ENCODE peak calls at places on chromosomes 7 and 10, in six cellular contexts. M, H, K, A, V and N are unnamed samples.

GRCh38 chr10:16155761-16156322 is 281.0 kb upstream of the PTER start:
- DNase-seq in V (peak), A (no peak), K (no peak), H (no peak), M (peak), N (no peak)

GRCh38 chr10:16720812-16721211 is 96.4 kb downstream of the RSU1 start:
- DNase-seq in H (no peak), V (no peak), M (no peak), A (no peak), K (no peak), N (no peak)

GRCh38 chr7:25454562-25455031 is 226.3 kb upstream of the NPVF start:
- DNase-seq in V (no peak), K (no peak), H (no peak), A (no peak), M (no peak), N (no peak)

GRCh38 chr10:132925071-132925561 is 17.3 kb downstream of the CFAP46 start:
- DNase-seq in V (no peak), H (peak), M (no peak), A (no peak), K (no peak), N (no peak)

GRCh38 chr7:47291461-47292051 is 290.4 kb downstream of the TNS3 start:
- DNase-seq in A (peak), V (no peak), H (no peak), K (peak), M (no peak), N (no peak)

GRCh38 chr10:102656791-102657371 is 12.6 kb downstream of the TRIM8 start:
- DNase-seq in M (no peak), A (no peak), V (no peak), K (no peak), H (no peak), N (no peak)

GRCh38 chr7:51292596-51292995 is 24.0 kb downstream of the COBL start:
- DNase-seq in H (no peak), V (no peak), A (no peak), M (peak), K (no peak), N (no peak)

GRCh38 chr10:87505366-87506113 is 847 bp downstream of the MINPP1 start:
- DNase-seq in A (peak), H (peak), V (peak), M (peak), K (peak), N (no peak)

GRCh38 chr7:106775552-106775936 is 89.5 kb upstream of the PIK3CG start:
- DNase-seq in A (no peak), V (no peak), K (peak), M (no peak), H (no peak), N (no peak)

GRCh38 chr10:37712489-37713131 is 144.8 kb downstream of the ZNF248 start:
- DNase-seq in V (no peak), K (no peak), A (no peak), M (peak), H (no peak), N (no peak)

GRCh38 chr10:118721005-118721876 is 33.5 kb downstream of the CACUL1 start:
- DNase-seq in H (no peak), K (peak), V (no peak), A (peak), M (peak), N (no peak)

GRCh38 chr7:135664046-135664589 is 1.8 kb downstream of the STMP1 start:
- DNase-seq in A (no peak), H (no peak), K (no peak), V (no peak), M (no peak), N (no peak)

GRCh38 chr10:69874464-69874863 is 72.8 kb downstream of the COL13A1 start:
- DNase-seq in A (no peak), M (no peak), K (peak), H (no peak), V (no peak), N (no peak)
- TF ChIP-seq CTCF in A (no peak), M (no peak), K (peak), H (no peak), V (no peak), N (no peak)

GRCh38 chr7:2661602-2662272 is 26.3 kb upstream of the AMZ1 start:
- DNase-seq in V (peak), H (no peak), M (no peak), K (no peak), A (no peak), N (no peak)
- TF ChIP-seq CTCF in V (peak), H (peak), M (peak), K (no peak), A (no peak), N (peak)

GRCh38 chr7:107943018-107943417 is 52.0 kb downstream of the DLD start:
- DNase-seq in V (no peak), A (no peak), K (no peak), M (no peak), H (no peak), N (no peak)
- TF ChIP-seq CTCF in V (no peak), A (no peak), K (no peak), M (no peak), H (no peak), N (no peak)

GRCh38 chr7:33421384-33421783 is 292.0 kb downstream of the BBS9 start:
- DNase-seq in A (no peak), H (no peak), M (no peak), K (no peak), V (no peak), N (no peak)

GRCh38 chr7:33420311-33420710 is 290.9 kb downstream of the BBS9 start:
- DNase-seq in K (no peak), V (no peak), M (no peak), H (no peak), A (no peak), N (no peak)

GRCh38 chr7:33422825-33423645 is 293.7 kb downstream of the BBS9 start:
- DNase-seq in M (no peak), A (no peak), H (no peak), K (no peak), V (peak), N (no peak)

GRCh38 chr7:33425385-33425784 is 296.0 kb downstream of the BBS9 start:
- DNase-seq in H (no peak), A (no peak), M (no peak), K (no peak), V (no peak), N (no peak)

GRCh38 chr7:33423646-33424020 is 294.3 kb downstream of the BBS9 start:
- DNase-seq in V (no peak), H (no peak), M (peak), A (peak), K (peak), N (no peak)
- TF ChIP-seq CTCF in V (peak), H (peak), M (peak), A (no peak), K (peak), N (no peak)

GRCh38 chr10:124722812-124723783 is 21.1 kb downstream of the FAM53B start:
- DNase-seq in H (peak), K (no peak), M (no peak), V (no peak), A (no peak), N (no peak)

GRCh38 chr10:124717358-124717757 is 26.8 kb downstream of the FAM53B start:
- DNase-seq in K (no peak), A (no peak), M (no peak), H (no peak), V (no peak), N (no peak)

GRCh38 chr10:124721295-124722052 is 22.7 kb downstream of the FAM53B start:
- DNase-seq in K (no peak), H (peak), A (peak), M (no peak), V (no peak), N (no peak)

GRCh38 chr10:124717911-124718734 is 26.1 kb downstream of the FAM53B start:
- DNase-seq in K (no peak), A (no peak), H (no peak), V (no peak), M (no peak), N (no peak)

DNA sequence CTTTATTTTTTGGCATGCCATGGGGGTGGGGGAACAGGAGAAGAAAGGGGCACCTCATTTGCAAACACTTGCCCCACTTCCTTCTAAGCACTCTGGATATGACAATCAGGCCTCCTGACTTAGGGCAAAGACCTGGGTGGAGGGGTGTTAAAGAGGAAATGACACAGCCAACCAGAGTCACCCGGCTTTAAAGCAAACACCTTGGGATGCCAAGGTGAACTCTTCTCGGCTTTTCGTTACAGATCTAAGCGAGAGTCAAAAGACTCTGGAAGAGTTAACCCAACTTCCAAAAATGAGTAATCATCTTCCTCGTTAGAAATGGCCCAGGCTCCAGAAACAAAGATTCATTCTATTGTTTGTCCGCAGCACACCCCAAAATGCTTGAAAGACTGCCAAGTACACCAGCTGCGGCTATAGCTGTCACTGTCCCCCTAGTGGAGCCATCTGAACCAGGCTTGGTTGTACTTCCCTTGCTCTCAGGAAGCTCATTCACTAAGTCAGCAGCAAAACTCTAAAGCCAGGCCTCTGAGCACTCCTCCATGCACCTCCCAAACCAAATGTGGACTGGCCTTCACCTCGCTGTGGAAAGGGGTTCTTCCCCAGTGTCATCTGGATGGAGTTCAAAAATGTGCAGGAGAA is 24.8 kb downstream of the FAM53B start:
- DNase-seq in K (peak), M (peak), V (no peak), A (peak), H (no peak), N (no peak)
- TF ChIP-seq CTCF in K (peak), M (peak), V (peak), A (peak), H (peak), N (peak)

DNA sequence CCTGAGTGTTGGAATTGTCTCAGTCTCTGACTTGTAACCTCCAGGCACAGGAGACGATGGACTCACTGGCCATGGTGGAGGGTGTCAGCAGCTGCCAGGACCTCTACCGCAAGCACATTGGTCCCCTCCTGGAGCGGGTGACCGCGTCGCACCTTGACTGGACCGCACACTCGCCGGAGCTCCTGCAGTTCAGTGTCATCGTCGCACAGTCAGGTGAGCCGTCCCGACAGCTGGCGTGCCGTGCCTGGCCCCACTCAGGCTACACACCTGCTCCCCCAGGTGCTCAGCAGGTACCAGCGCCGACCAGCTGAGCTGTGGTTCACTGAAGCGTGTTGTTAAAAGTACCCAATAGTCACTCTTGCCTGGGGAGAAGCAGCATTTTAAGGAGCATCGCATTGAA is 36.7 kb upstream of the PRKAR1B start:
- DNase-seq in V (no peak), H (no peak), K (no peak), A (no peak), M (no peak), N (no peak)
- TF ChIP-seq CTCF in V (no peak), H (no peak), K (no peak), A (no peak), M (no peak), N (no peak)